ENCODE peak calls at places on chromosomes 4 and X, in four cellular contexts. E, B, S and G are unnamed samples.

GRCh38 chr4:104494161-104494560 is 533 bp downstream of the CXXC4 start:
- DNase-seq in E (no peak), B (no peak), S (peak), G (no peak)

GRCh38 chr4:181150173-181150572 is 1093.0 kb upstream of the TENM3 start:
- DNase-seq in E (no peak), B (no peak), S (no peak), G (no peak)

GRCh38 chrX:9071031-9071650 is 37.2 kb upstream of the FAM9B start:
- DNase-seq in E (no peak), B (no peak), S (no peak), G (no peak)

GRCh38 chr4:105088110-105088879 is 58.4 kb upstream of the TET2 start:
- DNase-seq in E (peak), B (no peak), S (peak), G (no peak)

GRCh38 chr4:52312722-52313121 is 261.6 kb downstream of the SPATA18 start:
- DNase-seq in E (peak), B (no peak), S (no peak), G (no peak)

GRCh38 chr4:38856524-38857337 is at the start of gene TLR6:
- DNase-seq in E (no peak), B (peak), S (peak), G (peak)

GRCh38 chrX:17031827-17032226 is 85.4 kb downstream of the REPS2 start:
- DNase-seq in E (no peak), B (no peak), S (no peak), G (no peak)

GRCh38 chrX:66191563-66191962 is 27.5 kb downstream of the HEPH start:
- DNase-seq in E (no peak), B (no peak), S (no peak), G (no peak)

GRCh38 chr4:1451106-1451751 is 45.0 kb upstream of the NKX1-1 start:
- DNase-seq in E (no peak), B (peak), S (no peak), G (no peak)

GRCh38 chr4:68430337-68430736 is 16.9 kb upstream of the TMPRSS11E start:
- DNase-seq in E (no peak), B (no peak), S (no peak), G (no peak)

GRCh38 chr4:17238633-17239032 is 273.3 kb downstream of the QDPR start:
- DNase-seq in E (no peak), B (no peak), S (no peak), G (no peak)

GRCh38 chrX:109600114-109600710 is 24.8 kb downstream of the KCNE5 start:
- DNase-seq in E (no peak), B (no peak), S (peak), G (no peak)

GRCh38 chr4:135243960-135244561 is 1042.5 kb upstream of the PABPC4L start:
- DNase-seq in E (no peak), B (no peak), S (no peak), G (no peak)

GRCh38 chr4:157204634-157205244 is 15.8 kb upstream of the GRIA2 start:
- DNase-seq in E (peak), B (no peak), S (peak), G (peak)

GRCh38 chrX:99033226-99033901 is 1376.7 kb downstream of the PCDH19 start:
- DNase-seq in E (no peak), B (no peak), S (no peak), G (no peak)
- H3K4me3 ChIP-seq in E (no peak), B (no peak), S (no peak), G (no peak)

DNA sequence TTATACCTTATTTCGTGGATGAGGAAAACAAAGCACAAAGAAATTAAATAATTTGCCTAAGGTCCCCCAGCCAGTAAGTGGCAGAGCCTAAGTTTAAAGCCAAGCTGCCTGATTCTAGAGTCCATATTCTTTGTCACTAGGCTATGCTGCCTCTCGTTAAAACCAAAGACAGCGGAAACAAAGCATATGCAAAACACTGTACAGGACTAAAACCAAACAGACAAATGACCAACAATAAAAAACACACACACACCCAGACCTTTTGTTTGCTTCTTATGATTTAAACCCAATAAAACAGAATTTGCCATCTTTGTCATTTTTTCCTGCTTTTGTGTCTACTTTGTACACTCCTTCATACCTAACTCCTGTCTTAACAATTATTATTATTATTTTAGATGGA is 10.1 kb upstream of the VSIG1 start:
- DNase-seq in E (no peak), B (no peak), S (no peak), G (no peak)
- TF ChIP-seq CTCF in E (no peak), B (no peak), S (no peak), G (no peak)

GRCh38 chr4:4865705-4866123 is 6.2 kb downstream of the MSX1 start:
- DNase-seq in E (no peak), B (no peak), S (peak), G (no peak)
- H3K4me3 ChIP-seq in E (peak), B (peak), S (peak), G (peak)

DNA sequence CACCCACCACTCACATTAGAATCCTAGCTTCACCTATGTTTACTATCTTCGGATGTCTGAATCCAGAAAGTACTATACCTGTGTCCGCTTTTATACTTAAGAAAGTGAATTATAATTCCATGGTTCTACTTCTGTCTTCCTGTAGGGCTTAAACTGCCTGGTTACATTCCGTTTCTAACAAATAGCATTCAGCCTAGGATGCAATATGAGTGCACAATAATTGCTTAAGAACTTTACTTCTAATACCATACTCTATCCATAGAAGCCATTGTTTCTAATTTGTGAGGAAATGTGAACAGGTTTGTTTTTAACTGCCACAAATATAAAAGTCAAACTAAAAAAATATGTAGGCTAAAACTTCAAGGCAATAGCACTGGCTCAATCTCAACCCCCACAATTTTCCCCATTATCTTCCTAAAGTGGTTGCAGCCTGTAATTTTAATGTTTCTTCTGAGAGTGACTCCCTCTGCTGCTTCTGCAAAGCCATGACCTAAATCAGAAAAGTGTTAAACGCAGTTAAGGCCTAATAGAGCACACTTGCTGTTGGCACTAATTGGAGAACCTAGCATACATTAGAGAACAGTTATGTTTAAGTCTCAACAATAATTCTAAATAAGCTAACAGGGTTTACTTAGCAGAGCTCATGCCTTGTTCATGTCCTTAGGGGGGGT is 4.2 kb downstream of the UNC5C start:
- DNase-seq in E (no peak), B (no peak), S (no peak), G (no peak)
- TF ChIP-seq CTCF in E (peak), B (no peak), S (peak), G (no peak)

GRCh38 chrX:41442824-41443560 is 4.2 kb upstream of the NYX start:
- DNase-seq in E (no peak), B (no peak), S (no peak), G (peak)
- H3K4me3 ChIP-seq in E (peak), B (peak), S (peak), G (peak)

GRCh38 chrX:47184486-47184885 is 9.1 kb upstream of the UBA1 start:
- DNase-seq in E (no peak), B (no peak), S (no peak), G (no peak)
- TF ChIP-seq CTCF in E (no peak), B (no peak), S (no peak), G (no peak)

GRCh38 chr4:73451404-73451803 is 15.4 kb downstream of the AFP start:
- DNase-seq in E (no peak), B (no peak), S (peak), G (no peak)
- H3K4me3 ChIP-seq in E (peak), B (no peak), S (no peak), G (no peak)